ENCODE peak calls at places on chromosomes 1 and 21, in five cellular contexts. J, G, D, C and R are unnamed samples.

GRCh38 chr1:62337785-62338631 is 18.8 kb upstream of the KANK4 start:
- DNase-seq in C (no peak), G (no peak), D (no peak), J (no peak), R (no peak)

GRCh38 chr1:3393987-3394920 is 60.2 kb upstream of the ARHGEF16 start:
- DNase-seq in J (no peak), C (peak), G (no peak), D (no peak), R (no peak)

GRCh38 chr1:46488343-46489168 is 1.1 kb upstream of the DMBX1 start:
- DNase-seq in C (no peak), G (no peak), D (no peak), J (no peak), R (no peak)

GRCh38 chr1:115717541-115717940 is 51.0 kb downstream of the CASQ2 start:
- DNase-seq in J (peak), C (no peak), D (peak), G (peak), R (peak)

GRCh38 chr1:183610053-183610452 is 19.8 kb upstream of the NCF2 start:
- DNase-seq in D (no peak), G (no peak), J (peak), C (no peak), R (no peak)

GRCh38 chr1:28110555-28110954 is 22.1 kb upstream of the EYA3 start:
- DNase-seq in G (no peak), D (peak), C (no peak), J (no peak), R (no peak)

GRCh38 chr1:145956776-145957442 is 908 bp downstream of the LIX1L start:
- DNase-seq in C (no peak), J (peak), D (no peak), G (peak), R (no peak)

GRCh38 chr1:90707363-90707710 is 9.8 kb downstream of the BARHL2 start:
- DNase-seq in J (no peak), G (no peak), C (peak), D (peak), R (peak)

GRCh38 chr1:90434460-90434859 is 282.6 kb downstream of the BARHL2 start:
- DNase-seq in J (no peak), D (peak), C (no peak), G (no peak), R (no peak)

GRCh38 chr1:204171751-204172178 is 5.6 kb upstream of the REN start:
- DNase-seq in G (no peak), C (no peak), J (no peak), D (peak), R (no peak)

GRCh38 chr1:61496501-61496900 is 228.4 kb downstream of the TM2D1 start:
- DNase-seq in G (no peak), D (peak), C (no peak), J (no peak), R (no peak)

GRCh38 chr1:233487415-233487814 is 126.5 kb upstream of the KCNK1 start:
- DNase-seq in G (no peak), C (no peak), D (no peak), J (no peak), R (no peak)

GRCh38 chr21:42220138-42220701 is 1.3 kb downstream of the ABCG1 start:
- DNase-seq in C (peak), G (peak), J (peak), D (peak), R (peak)

GRCh38 chr1:162228586-162228985 is 148.1 kb downstream of the SPATA46 start:
- DNase-seq in D (no peak), G (no peak), J (no peak), C (no peak), R (no peak)

GRCh38 chr1:234102591-234102990 is 198.1 kb downstream of the SLC35F3 start:
- DNase-seq in J (no peak), C (no peak), G (no peak), D (no peak), R (no peak)

GRCh38 chr1:54358503-54359168 is 47.6 kb downstream of the SSBP3 start:
- DNase-seq in J (no peak), C (no peak), D (no peak), G (no peak), R (no peak)

GRCh38 chr1:116680752-116681151 is 13.2 kb upstream of the IGSF3 start:
- DNase-seq in J (no peak), D (no peak), G (no peak), C (no peak), R (no peak)

GRCh38 chr1:63867429-63868176 is 93.8 kb downstream of the ROR1 start:
- DNase-seq in C (no peak), D (no peak), J (no peak), G (peak), R (no peak)

GRCh38 chr1:12009318-12010001 is 9.8 kb upstream of the MIIP start:
- DNase-seq in D (no peak), G (no peak), C (no peak), J (no peak), R (no peak)

GRCh38 chr1:161962094-161962887 is 61.4 kb downstream of the OLFML2B start:
- DNase-seq in J (no peak), C (no peak), G (no peak), D (no peak), R (no peak)

GRCh38 chr1:92441316-92442311 is 45.1 kb downstream of the GFI1 start:
- DNase-seq in C (peak), D (peak), G (no peak), J (no peak), R (peak)

GRCh38 chr1:198254948-198255347 is 98.2 kb downstream of the NEK7 start:
- DNase-seq in J (no peak), C (no peak), D (no peak), G (no peak), R (no peak)

GRCh38 chr1:89957063-89957462 is 37.8 kb upstream of the ZNF326 start:
- DNase-seq in D (peak), J (no peak), G (no peak), C (no peak), R (no peak)

GRCh38 chr1:25924454-25924853 is 18.2 kb upstream of the STMN1 start:
- DNase-seq in C (no peak), D (no peak), J (no peak), G (no peak), R (no peak)

GRCh38 chr1:104132386-104132973 is 382.8 kb downstream of the AMY1C start:
- DNase-seq in G (no peak), D (peak), C (no peak), J (no peak), R (no peak)

GRCh38 chr1:29282924-29283803 is 46.8 kb downstream of the PTPRU start:
- DNase-seq in C (peak), D (peak), G (peak), J (peak), R (no peak)

GRCh38 chr1:180231506-180232420 is 1.7 kb downstream of the LHX4 start:
- DNase-seq in G (peak), C (peak), J (no peak), D (peak), R (no peak)

GRCh38 chr1:228937851-228938247 is 202.6 kb downstream of the RHOU start:
- DNase-seq in J (no peak), C (no peak), G (peak), D (no peak), R (no peak)

GRCh38 chr1:167161242-167161641 is 59.4 kb upstream of the POU2F1 start:
- DNase-seq in J (no peak), D (peak), G (no peak), C (no peak), R (no peak)

DNA sequence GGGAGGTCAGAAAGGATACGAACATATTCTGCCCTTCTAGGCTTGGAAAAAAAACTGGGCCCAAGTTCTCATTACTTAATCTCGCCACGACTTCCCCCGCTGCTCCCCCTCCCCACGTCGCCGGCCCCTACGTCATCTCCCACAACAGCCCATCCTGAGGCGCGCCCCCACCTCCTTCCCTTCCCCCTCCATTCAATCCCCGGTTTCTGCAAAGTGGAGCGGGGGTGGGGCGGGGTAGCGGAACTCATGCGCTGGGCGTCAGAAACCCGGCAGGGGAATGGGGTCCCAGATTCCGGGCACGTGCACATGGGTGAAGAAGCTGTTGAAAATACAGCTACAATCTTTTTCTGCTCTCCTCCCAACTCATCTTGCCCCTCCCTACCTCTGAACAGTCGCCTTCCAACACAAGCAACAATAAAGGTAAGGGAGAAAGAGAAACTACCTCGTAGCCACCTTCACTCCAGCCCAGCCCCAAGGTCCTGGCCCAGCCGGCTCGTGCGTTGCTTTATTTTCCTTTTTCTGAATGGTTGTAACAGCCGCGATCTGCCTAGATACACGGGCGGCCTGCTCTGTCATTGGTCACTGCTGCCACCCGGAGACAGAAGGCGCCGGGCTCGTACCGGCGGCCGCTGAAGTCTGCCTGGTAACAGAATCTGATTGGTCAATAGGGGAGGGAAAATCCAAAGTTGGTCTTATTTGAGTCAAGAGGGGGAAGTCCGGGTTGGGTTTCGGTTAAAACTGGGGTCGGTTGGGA is at the start of gene RFX5:
- DNase-seq in J (peak), D (peak), C (peak), G (peak), R (peak)
- TF ChIP-seq EP300 in J (peak), D (no peak), C (no peak), G (no peak), R (no peak)

GRCh38 chr21:37366488-37367300 is at the start of gene DYRK1A:
- DNase-seq in G (peak), C (peak), J (peak), D (peak), R (peak)
- TF ChIP-seq EP300 in G (peak), C (no peak), J (peak), D (no peak), R (no peak)

GRCh38 chr1:231827337-231828105 is 200.9 kb downstream of the DISC1 start:
- DNase-seq in C (no peak), G (no peak), J (no peak), D (peak), R (no peak)

GRCh38 chr1:231826566-231826965 is 200.0 kb downstream of the DISC1 start:
- DNase-seq in C (no peak), D (no peak), J (no peak), G (no peak), R (no peak)

GRCh38 chr1:231829332-231829731 is 202.7 kb downstream of the DISC1 start:
- DNase-seq in D (no peak), J (no peak), G (no peak), C (no peak), R (no peak)

GRCh38 chr1:231828182-231828920 is 201.8 kb downstream of the DISC1 start:
- DNase-seq in G (no peak), J (no peak), C (no peak), D (peak), R (no peak)
- TF ChIP-seq EP300 in G (no peak), J (no peak), C (no peak), D (peak), R (no peak)

GRCh38 chr1:85576256-85576641 is 4.3 kb upstream of the CCN1 start:
- DNase-seq in G (peak), J (peak), D (no peak), C (no peak), R (no peak)

GRCh38 chr1:85575363-85575995 is 5.1 kb upstream of the CCN1 start:
- DNase-seq in G (no peak), D (no peak), J (no peak), C (no peak), R (no peak)

GRCh38 chr1:85578321-85579295 is 2.0 kb upstream of the CCN1 start:
- DNase-seq in D (peak), J (no peak), C (no peak), G (no peak), R (no peak)

GRCh38 chr1:85577421-85578320 is 2.9 kb upstream of the CCN1 start:
- DNase-seq in C (peak), D (peak), G (peak), J (peak), R (no peak)

DNA sequence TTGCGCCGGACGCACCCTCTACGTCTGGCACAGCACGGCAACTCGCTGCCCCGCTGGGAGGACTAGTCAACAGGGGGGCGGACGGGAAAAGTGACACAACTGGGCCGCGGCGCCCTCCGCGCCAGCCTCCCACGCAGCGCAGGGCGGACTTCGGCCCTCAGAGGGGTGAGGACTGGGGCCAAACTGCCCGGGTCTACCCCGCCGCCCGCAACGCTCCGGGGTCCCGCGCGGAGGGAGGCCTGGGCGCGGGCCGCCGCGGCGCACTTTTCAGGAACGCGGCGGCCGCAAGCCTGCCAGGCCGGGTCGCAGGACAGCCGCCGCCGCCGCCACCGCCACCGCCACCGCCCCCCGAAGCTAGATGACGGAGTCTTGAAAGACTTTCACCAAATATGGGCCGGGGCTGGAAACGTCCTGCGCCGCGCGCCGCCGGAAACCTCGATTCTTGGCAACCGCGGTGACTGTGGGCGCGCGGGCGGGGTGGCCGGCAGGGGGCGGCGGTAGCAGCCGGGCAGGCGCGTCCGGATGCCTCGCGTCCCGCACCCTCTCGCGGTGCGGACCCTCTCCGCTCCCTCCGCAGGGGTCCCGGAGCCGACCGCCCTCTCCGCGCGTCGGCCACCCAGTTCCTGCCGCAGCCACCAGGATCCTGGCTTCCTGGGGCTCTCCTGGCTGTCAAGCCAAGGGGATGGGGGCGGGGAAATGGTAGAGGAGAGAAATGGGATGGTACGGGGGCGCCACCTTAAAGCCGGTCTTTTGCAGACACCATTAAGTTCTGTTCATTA is 3.7 kb upstream of the CCN1 start:
- DNase-seq in G (peak), C (peak), J (peak), D (peak), R (peak)
- TF ChIP-seq EP300 in G (no peak), C (no peak), J (no peak), D (no peak), R (no peak)

GRCh38 chr1:14841951-14842350 is 243.5 kb downstream of the KAZN start:
- DNase-seq in G (no peak), J (no peak), D (no peak), C (no peak), R (no peak)

GRCh38 chr1:14842891-14843290 is 244.4 kb downstream of the KAZN start:
- DNase-seq in C (no peak), D (no peak), J (no peak), G (no peak), R (no peak)

GRCh38 chr1:14841456-14841855 is 243.0 kb downstream of the KAZN start:
- DNase-seq in D (no peak), J (no peak), C (no peak), G (no peak), R (no peak)

GRCh38 chr1:14842361-14842760 is 243.9 kb downstream of the KAZN start:
- DNase-seq in G (no peak), J (no peak), D (no peak), C (no peak), R (no peak)

DNA sequence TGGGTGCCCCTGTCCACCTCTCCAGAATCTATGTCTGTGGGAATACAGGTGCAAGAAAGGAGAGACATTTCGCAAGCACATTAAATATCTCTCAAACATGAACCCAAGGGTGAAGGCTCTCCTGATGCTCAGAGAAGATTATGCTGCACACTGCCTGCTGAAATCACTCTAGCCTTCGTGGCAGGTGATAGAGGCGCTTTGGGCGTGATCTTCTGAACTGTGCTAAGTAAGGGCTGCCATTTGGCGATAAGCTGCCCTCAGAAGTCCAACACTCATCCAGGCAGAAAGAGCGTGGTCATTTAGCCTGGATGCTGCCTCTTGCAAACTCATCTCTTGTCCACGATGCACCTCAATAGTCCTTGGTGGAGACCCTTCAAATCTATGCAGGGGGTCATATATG is 241.9 kb downstream of the KAZN start:
- DNase-seq in D (no peak), C (no peak), J (no peak), G (no peak), R (no peak)
- TF ChIP-seq EP300 in D (no peak), C (no peak), J (no peak), G (no peak), R (no peak)

DNA sequence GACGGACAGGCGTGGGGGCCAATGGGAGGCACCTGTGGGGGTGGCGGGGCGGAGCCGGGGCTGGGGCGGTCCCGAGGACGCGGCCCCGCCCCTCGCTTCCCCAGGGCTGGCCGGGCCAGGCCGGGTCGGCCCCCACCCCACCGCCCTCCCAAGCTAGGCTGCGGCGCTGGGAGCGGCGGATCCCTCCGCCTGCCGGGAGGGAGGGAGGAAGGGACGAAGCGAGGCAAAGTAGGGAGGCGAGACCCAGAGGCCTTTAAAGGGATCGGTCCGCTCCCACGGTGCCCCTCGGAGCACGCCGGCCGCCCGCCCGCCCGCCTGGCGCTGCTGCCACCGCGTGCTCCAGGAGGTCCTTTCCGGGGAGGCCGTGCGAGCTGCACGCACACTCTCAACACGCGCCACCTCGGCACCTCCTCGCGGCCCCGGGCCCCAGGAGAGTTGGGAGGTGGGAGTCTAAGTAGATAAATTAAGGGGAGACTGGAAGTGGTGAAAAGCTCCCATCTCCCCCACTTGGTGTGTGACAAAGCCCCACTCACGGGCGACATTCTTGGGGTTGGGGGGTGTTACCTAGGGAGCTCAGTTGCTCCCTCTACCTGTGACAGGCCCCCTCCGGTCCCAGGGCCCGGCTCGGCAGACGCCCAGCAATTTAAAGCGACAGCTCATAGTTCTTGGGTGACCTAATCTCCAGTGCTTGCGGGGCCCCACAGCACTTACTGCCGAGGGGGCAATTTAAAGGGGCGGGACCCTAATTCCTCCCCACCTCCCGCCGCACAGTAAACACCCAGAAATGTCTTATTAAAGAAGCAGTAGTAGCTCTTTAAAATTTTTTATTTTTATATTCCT is 492 bp upstream of the MEF2D start:
- DNase-seq in J (peak), G (peak), C (peak), D (peak), R (peak)
- TF ChIP-seq EP300 in J (peak), G (peak), C (no peak), D (no peak), R (peak)

GRCh38 chr1:154479764-154480421 is 22.1 kb upstream of the TDRD10 start:
- DNase-seq in J (peak), G (peak), D (peak), C (no peak), R (peak)
- TF ChIP-seq EP300 in J (no peak), G (no peak), D (no peak), C (no peak), R (no peak)

GRCh38 chr21:32599146-32599925 is 12.8 kb downstream of the CFAP298 start:
- DNase-seq in G (no peak), C (peak), D (no peak), J (no peak), R (no peak)

GRCh38 chr21:32593690-32594089 is 8.4 kb upstream of the TCP10L start:
- DNase-seq in G (no peak), C (peak), J (no peak), D (no peak), R (no peak)

GRCh38 chr21:32592929-32593502 is 7.7 kb upstream of the TCP10L start:
- DNase-seq in J (no peak), G (no peak), D (no peak), C (no peak), R (no peak)

GRCh38 chr21:32595431-32595830 is 10.1 kb upstream of the TCP10L start:
- DNase-seq in D (no peak), J (no peak), G (no peak), C (no peak), R (no peak)

GRCh38 chr21:32597205-32597604 is 11.9 kb upstream of the TCP10L start:
- DNase-seq in C (no peak), D (peak), G (no peak), J (no peak), R (no peak)
- TF ChIP-seq EP300 in C (no peak), D (no peak), G (no peak), J (no peak), R (no peak)